ENCODE peak calls at places on chromosomes 11 and 22, in ten cellular contexts. K is stimulated activated CD4-positive, alpha-beta T cell treated with anti-CD3 and anti-CD28 coated beads, TNF-alpha, amount 100 ng/mL, for 24 hours; S is body of pancreas; Y is Peyer's patch; E is A549; W is dermis microvascular lymphatic vessel endothelial cell; I is tibial artery; L is AG08395; T is activated CD8-positive, alpha-beta memory T cell treated with anti-CD3 and anti-CD28 coated beads for 24 hours; H is Right ventricle myocardium superior. R is an unnamed sample.

GRCh38 chr22:43126506-43127165 is 16.1 kb downstream of the BIK start:
- DNase-seq in K (no peak), S (peak), Y (no peak), E (peak), W (no peak), I (no peak), L (peak), T (no peak), H (no peak), R (no peak)

GRCh38 chr22:34236527-34236926 is 316.3 kb upstream of the LARGE1 start:
- DNase-seq in K (no peak), S (no peak), Y (no peak), E (no peak), W (no peak), I (no peak), L (no peak), T (no peak), H (peak), R (no peak)

GRCh38 chr11:13358871-13359270 is 81.3 kb downstream of the BMAL1 start:
- DNase-seq in K (no peak), S (no peak), Y (no peak), E (no peak), W (no peak), I (no peak), L (peak), T (no peak), H (no peak), R (no peak)

GRCh38 chr22:36331306-36331911 is 56.4 kb downstream of the MYH9 start:
- DNase-seq in K (peak), S (peak), Y (peak), E (peak), W (peak), I (peak), L (peak), T (peak), H (peak), R (no peak)

GRCh38 chr11:123560001-123560400 is 94.4 kb downstream of the SCN3B start:
- DNase-seq in K (no peak), S (peak), Y (no peak), E (no peak), W (no peak), I (no peak), L (peak), T (no peak), H (peak), R (peak)

GRCh38 chr11:45921561-45922424 is 663 bp upstream of the LARGE2 start:
- DNase-seq in K (no peak), S (peak), Y (peak), E (no peak), W (no peak), I (peak), L (no peak), T (no peak), H (peak), R (no peak)

GRCh38 chr11:14418801-14419417 is 59.9 kb upstream of the RRAS2 start:
- DNase-seq in K (no peak), S (peak), Y (no peak), E (peak), W (peak), I (no peak), L (no peak), T (no peak), H (no peak), R (no peak)

GRCh38 chr22:17083811-17084540 is 824 bp upstream of the IL17RA start:
- DNase-seq in K (no peak), S (no peak), Y (no peak), E (no peak), W (no peak), I (peak), L (no peak), T (no peak), H (no peak), R (no peak)

GRCh38 chr11:115409691-115410220 is 94.5 kb downstream of the CADM1 start:
- DNase-seq in K (no peak), S (peak), Y (no peak), E (no peak), W (peak), I (no peak), L (no peak), T (no peak), H (no peak), R (no peak)

GRCh38 chr11:76610871-76611475 is 59.6 kb downstream of the LRRC32 start:
- DNase-seq in K (no peak), S (no peak), Y (peak), E (no peak), W (no peak), I (peak), L (no peak), T (peak), H (peak), R (no peak)

GRCh38 chr11:20238712-20239111 is 78.4 kb upstream of the DBX1 start:
- DNase-seq in K (no peak), S (peak), Y (no peak), E (no peak), W (no peak), I (no peak), L (no peak), T (no peak), H (no peak), R (no peak)

GRCh38 chr11:113114452-113115027 is 153.3 kb downstream of the NCAM1 start:
- DNase-seq in K (no peak), S (peak), Y (no peak), E (no peak), W (no peak), I (no peak), L (peak), T (no peak), H (peak), R (peak)

GRCh38 chr11:126512741-126513715 is 157.5 kb downstream of the ST3GAL4 start:
- DNase-seq in K (no peak), S (no peak), Y (no peak), E (no peak), W (no peak), I (no peak), L (no peak), T (no peak), H (no peak), R (no peak)

GRCh38 chr11:75697906-75698563 is 19.6 kb upstream of the MOGAT2 start:
- DNase-seq in K (no peak), S (no peak), Y (no peak), E (no peak), W (no peak), I (no peak), L (no peak), T (no peak), H (no peak), R (no peak)

GRCh38 chr22:24950272-24950902 is 2.1 kb upstream of the KIAA1671 start:
- DNase-seq in K (no peak), S (no peak), Y (no peak), E (no peak), W (peak), I (no peak), L (peak), T (no peak), H (no peak), R (peak)

GRCh38 chr11:129458756-129459535 is 83.3 kb downstream of the BARX2 start:
- DNase-seq in K (no peak), S (peak), Y (no peak), E (no peak), W (no peak), I (no peak), L (no peak), T (no peak), H (no peak), R (no peak)

GRCh38 chr11:130301002-130301401 is 13.7 kb downstream of the ZBTB44 start:
- DNase-seq in K (no peak), S (no peak), Y (no peak), E (no peak), W (no peak), I (no peak), L (no peak), T (no peak), H (no peak), R (no peak)

GRCh38 chr11:33187851-33188722 is 26.8 kb upstream of the CSTF3 start:
- DNase-seq in K (no peak), S (no peak), Y (no peak), E (no peak), W (no peak), I (no peak), L (no peak), T (no peak), H (no peak), R (no peak)

GRCh38 chr11:33867996-33868645 is 23.8 kb downstream of the LMO2 start:
- DNase-seq in K (no peak), S (no peak), Y (no peak), E (no peak), W (no peak), I (no peak), L (no peak), T (no peak), H (no peak), R (no peak)

GRCh38 chr11:117600976-117601708 is 195.9 kb downstream of the DSCAML1 start:
- DNase-seq in K (no peak), S (no peak), Y (no peak), E (no peak), W (no peak), I (no peak), L (no peak), T (no peak), H (no peak), R (no peak)

GRCh38 chr11:81449588-81450155 is 1284.0 kb downstream of the FAM181B start:
- DNase-seq in K (no peak), S (no peak), Y (no peak), E (no peak), W (no peak), I (no peak), L (no peak), T (no peak), H (no peak), R (no peak)

GRCh38 chr11:116379185-116379828 is 393.5 kb downstream of the BUD13 start:
- DNase-seq in K (no peak), S (peak), Y (no peak), E (no peak), W (peak), I (no peak), L (no peak), T (no peak), H (peak), R (no peak)

GRCh38 chr11:69381681-69382130 is 87.8 kb downstream of the MYEOV start:
- DNase-seq in K (no peak), S (no peak), Y (no peak), E (no peak), W (no peak), I (peak), L (no peak), T (no peak), H (peak), R (no peak)